ENCODE peak calls at places on chromosomes 16 and 17, in four cellular contexts. B is MM.1S, K is upper lobe of right lung, P is left lung. N is an unnamed sample.

GRCh38 chr17:46727572-46728348 is 90.7 kb downstream of the WNT3 start:
- DNase-seq in B (no peak), K (no peak), P (no peak), N (no peak)

GRCh38 chr16:12147681-12148479 is 171.3 kb downstream of the SNX29 start:
- DNase-seq in B (no peak), K (no peak), P (no peak), N (peak)

GRCh38 chr16:71524566-71525553 is 1.4 kb upstream of the CHST4 start:
- DNase-seq in B (no peak), K (no peak), P (no peak), N (no peak)

GRCh38 chr16:81214745-81215166 is 23.7 kb upstream of the BCO1 start:
- DNase-seq in B (no peak), K (no peak), P (no peak), N (no peak)

GRCh38 chr16:58732545-58733247 is 1.4 kb downstream of the GOT2 start:
- DNase-seq in B (no peak), K (no peak), P (no peak), N (no peak)

GRCh38 chr16:16076400-16076901 is 127.0 kb downstream of the ABCC1 start:
- DNase-seq in B (no peak), K (no peak), P (no peak), N (no peak)

GRCh38 chr17:57034807-57035754 is 50.0 kb upstream of the AKAP1 start:
- DNase-seq in B (no peak), K (peak), P (no peak), N (no peak)

GRCh38 chr17:57442914-57443571 is 186.7 kb downstream of the MSI2 start:
- DNase-seq in B (no peak), K (no peak), P (no peak), N (peak)

GRCh38 chr16:29314292-29314934 is 92.1 kb downstream of the NPIPB11 start:
- DNase-seq in B (no peak), K (no peak), P (peak), N (no peak)

GRCh38 chr17:34712481-34713195 is 133.3 kb downstream of the TMEM132E start:
- DNase-seq in B (no peak), K (no peak), P (no peak), N (no peak)

GRCh38 chr16:77402672-77403071 is 32.2 kb downstream of the ADAMTS18 start:
- DNase-seq in B (no peak), K (no peak), P (no peak), N (no peak)

DNA sequence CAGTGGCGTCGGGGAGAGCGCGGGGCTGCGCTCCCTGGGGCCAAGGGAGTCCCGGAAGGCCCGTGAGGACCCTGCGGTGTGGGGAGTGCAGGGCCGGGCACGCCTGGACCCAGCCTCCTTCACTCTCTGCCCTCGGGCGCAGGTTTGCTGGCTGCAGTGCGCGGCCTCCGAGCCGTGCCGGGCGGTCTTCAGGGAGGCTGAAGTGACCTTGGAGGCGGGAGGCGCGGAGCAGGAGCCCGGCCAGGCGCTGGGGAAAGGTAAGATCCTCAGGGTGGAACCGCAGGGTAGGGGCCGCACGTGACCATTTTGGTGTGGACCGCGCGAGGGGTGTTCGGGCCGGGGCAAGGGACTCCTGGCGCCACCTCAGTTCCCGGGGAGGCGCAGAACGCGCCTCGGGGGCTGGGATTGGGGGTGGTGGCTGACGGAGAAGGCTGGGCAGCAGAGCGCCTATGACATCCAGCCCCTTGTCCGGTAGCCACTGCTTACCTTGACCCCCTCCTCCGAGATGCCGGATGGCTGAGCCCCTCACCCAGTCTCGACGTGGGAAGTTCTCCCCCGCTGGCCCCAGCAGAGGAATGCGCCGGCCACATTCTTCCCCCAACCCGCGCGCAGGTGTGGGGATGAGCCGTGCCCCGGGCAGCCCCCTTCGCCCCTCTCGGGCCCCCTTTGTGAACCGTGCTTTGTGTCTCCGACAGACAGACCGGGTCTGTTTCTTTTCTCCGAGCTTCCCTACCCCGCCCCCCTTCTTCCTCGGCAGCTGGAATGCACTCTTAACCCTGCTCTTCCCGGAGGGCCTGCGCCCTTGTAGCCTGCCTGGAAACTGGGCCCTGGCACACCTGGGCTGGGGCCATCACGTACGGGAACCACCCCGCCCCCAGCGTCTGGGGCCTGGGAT is 631 bp downstream of the CDH3 start:
- DNase-seq in B (no peak), K (peak), P (peak), N (no peak)
- H3K4me3 ChIP-seq in B (no peak), K (peak), P (peak), N (no peak)

DNA sequence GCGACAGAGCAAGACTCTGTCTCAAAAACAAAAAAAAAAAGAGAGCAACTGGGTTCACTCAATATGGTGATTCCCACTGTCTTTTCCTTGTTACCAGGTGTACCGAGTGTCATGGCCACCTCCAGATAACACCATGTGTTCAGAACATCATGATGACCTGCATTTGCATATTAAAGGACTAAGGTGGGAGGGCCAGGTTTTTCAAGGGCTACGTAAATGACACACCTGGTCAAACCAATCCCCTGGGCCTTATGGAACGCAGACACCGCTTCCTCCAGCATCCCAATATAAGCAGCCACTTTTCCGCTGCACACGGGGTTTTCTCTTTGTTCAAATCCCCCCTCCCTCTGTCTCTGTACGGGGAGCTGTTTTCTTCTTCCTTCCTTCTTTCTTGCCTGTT is 29.3 kb downstream of the WSCD1 start:
- DNase-seq in B (no peak), K (peak), P (no peak), N (no peak)
- H3K4me3 ChIP-seq in B (no peak), K (no peak), P (no peak), N (no peak)

DNA sequence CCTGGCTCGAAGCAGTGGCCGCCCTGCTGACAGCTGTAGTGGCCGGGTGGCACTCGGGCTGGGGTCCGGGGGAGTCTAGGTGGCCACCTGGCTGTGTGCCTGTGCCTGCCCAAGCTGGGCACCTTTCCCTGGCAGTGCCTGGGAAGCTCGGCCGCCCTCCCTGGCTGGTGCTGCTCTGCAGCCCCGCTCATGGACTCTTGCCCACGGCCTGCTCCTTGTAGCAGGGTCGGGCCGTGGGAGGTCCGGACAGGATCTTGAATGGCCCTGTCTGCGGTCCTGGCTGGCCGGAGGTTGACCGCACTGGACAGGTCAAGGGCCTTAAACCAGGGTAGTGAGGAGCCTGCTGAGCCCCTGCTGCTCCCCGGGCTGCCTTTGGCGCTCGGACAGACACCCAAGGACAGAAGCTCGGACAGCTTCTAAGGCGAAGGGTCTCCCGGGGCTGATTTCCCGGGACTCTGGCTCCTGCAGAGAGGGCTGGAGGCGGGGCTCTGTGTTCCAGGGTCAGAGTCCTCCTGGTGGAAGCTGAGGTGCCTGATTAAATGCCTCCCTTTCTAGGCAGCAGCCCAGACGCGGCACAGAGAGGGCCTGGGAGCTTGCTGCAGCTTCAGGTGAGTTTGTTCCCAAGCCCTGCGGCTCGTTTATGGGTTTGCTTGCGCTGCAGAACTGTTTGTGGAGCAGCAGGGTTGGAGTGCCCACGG is 6.0 kb downstream of the CAPN15 start:
- DNase-seq in B (no peak), K (no peak), P (no peak), N (no peak)
- H3K4me3 ChIP-seq in B (no peak), K (no peak), P (no peak), N (no peak)

GRCh38 chr16:2841606-2842339 is 11.7 kb downstream of the ZG16B start:
- DNase-seq in B (no peak), K (peak), P (peak), N (no peak)
- H3K4me3 ChIP-seq in B (no peak), K (no peak), P (no peak), N (peak)

GRCh38 chr16:89613101-89613953 is at the start of gene DPEP1:
- DNase-seq in B (peak), K (no peak), P (no peak), N (no peak)
- H3K4me3 ChIP-seq in B (no peak), K (no peak), P (no peak), N (no peak)

GRCh38 chr16:10940501-10941079 is 1.7 kb downstream of the DEXI start:
- DNase-seq in B (peak), K (peak), P (no peak), N (no peak)
- H3K4me3 ChIP-seq in B (peak), K (peak), P (peak), N (peak)

DNA sequence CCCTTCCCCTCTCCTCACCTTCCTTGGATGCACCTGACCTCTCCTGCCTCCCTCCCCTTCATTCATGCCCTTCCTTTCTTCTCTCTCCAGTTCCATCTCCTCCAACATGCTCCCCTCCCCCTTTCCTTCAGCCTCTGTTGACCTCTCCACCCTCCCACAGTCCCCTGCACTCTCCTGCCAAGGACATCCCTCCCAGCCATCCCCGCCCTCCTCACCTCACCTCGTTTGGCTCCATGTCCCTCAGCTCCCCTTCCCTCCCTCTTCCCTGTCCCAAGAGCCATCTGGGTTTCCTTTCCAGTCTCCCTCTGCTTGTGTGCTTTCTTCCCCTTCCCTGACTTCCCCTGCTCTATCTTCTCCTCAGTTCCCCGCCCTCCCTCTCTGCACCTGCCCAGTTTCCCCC is 819.7 kb downstream of the KCNJ18 start:
- DNase-seq in B (no peak), K (no peak), P (no peak), N (no peak)
- H3K4me3 ChIP-seq in B (no peak), K (no peak), P (no peak), N (no peak)

DNA sequence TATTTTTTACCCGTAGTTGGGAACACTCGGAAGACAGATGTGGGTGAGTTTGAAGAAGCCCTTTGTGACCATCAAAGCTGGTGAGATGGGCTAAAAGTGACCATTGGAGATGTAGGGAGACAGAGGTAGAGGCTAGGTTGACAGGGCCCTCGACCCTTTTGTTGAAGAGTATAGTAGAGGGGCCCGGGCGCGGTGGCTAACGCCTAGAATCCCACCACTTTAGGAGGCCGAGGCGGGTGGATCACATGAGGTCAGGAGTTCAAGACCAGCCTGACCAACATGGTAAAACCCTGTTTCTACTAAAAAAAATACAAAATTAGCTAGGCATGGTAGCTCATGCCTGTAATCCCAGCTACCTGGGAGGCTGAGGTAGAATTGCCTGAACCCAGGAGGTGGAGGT is 16.2 kb upstream of the NFATC3 start:
- DNase-seq in B (no peak), K (no peak), P (no peak), N (no peak)
- H3K4me3 ChIP-seq in B (no peak), K (no peak), P (no peak), N (no peak)

N was measured in Jurkat, Clone E6-1.